ENCODE peak calls at places on chromosomes 6 and 20, in seven cellular contexts. P, N, O, J, T, V and D are unnamed samples. For H3K9me3 and H3K4me1, the result is how much of the 10 kb centered on the place peaks cover.

GRCh38 chr6:37630281-37630799 is 67.3 kb downstream of the MDGA1 start:
- DNase-seq in O (no peak), N (peak), J (no peak), P (no peak), V (no peak), T (peak), D (no peak)

GRCh38 chr20:15333170-15333569 is 995.8 kb upstream of the FLRT3 start:
- DNase-seq in J (no peak), N (no peak), P (no peak), O (no peak), V (no peak), T (no peak), D (no peak)

GRCh38 chr20:2234788-2235187 is 61.0 kb upstream of the TGM3 start:
- DNase-seq in V (no peak), O (no peak), T (no peak), P (no peak), J (no peak), N (no peak), D (no peak)

GRCh38 chr6:45423901-45424627 is 46.3 kb upstream of the SUPT3H start:
- DNase-seq in V (peak), O (peak), P (peak), T (peak), N (no peak), J (no peak), D (no peak)

GRCh38 chr6:14804444-14805210 is 441.2 kb upstream of the JARID2 start:
- DNase-seq in P (peak), V (peak), J (no peak), T (peak), N (no peak), O (peak), D (no peak)

GRCh38 chr6:22214314-22214713 is 82.5 kb downstream of the PRL start:
- DNase-seq in J (no peak), T (no peak), V (no peak), N (no peak), P (no peak), O (no peak), D (no peak)

GRCh38 chr20:50213531-50214106 is 23.0 kb downstream of the CEBPB start:
- DNase-seq in T (no peak), J (no peak), V (no peak), N (no peak), P (no peak), O (no peak), D (no peak)

GRCh38 chr6:113526553-113526952 is 330.6 kb upstream of the MARCKS start:
- DNase-seq in P (no peak), N (no peak), V (no peak), T (no peak), J (no peak), O (no peak), D (no peak)

GRCh38 chr6:142888461-142888860 is 56.5 kb downstream of the HIVEP2 start:
- DNase-seq in N (no peak), J (no peak), P (no peak), V (no peak), T (no peak), O (no peak), D (no peak)

GRCh38 chr6:102039450-102039849 is 645.9 kb downstream of the GRIK2 start:
- DNase-seq in O (no peak), N (no peak), J (no peak), P (no peak), V (no peak), T (no peak), D (no peak)

GRCh38 chr20:61422636-61423425 is 170.8 kb downstream of the CDH4 start:
- DNase-seq in P (no peak), J (no peak), N (no peak), O (no peak), V (no peak), T (no peak), D (peak)

GRCh38 chr6:168011291-168011690 is 13.8 kb downstream of the KIF25 start:
- DNase-seq in J (no peak), T (no peak), O (no peak), N (no peak), P (no peak), V (no peak), D (no peak)

GRCh38 chr20:14617123-14617522 is 279.7 kb upstream of the FLRT3 start:
- DNase-seq in T (no peak), V (no peak), N (no peak), J (no peak), O (no peak), P (no peak), D (no peak)

GRCh38 chr6:168862346-168862980 is 391.2 kb downstream of the THBS2 start:
- DNase-seq in J (no peak), O (no peak), T (no peak), V (no peak), N (no peak), P (no peak), D (no peak)

GRCh38 chr6:78947962-78948361 is 80.6 kb downstream of the IRAK1BP1 start:
- DNase-seq in O (no peak), T (no peak), J (no peak), V (no peak), N (peak), P (no peak), D (no peak)

GRCh38 chr6:167672738-167673137 is 154.0 kb upstream of the AFDN start:
- DNase-seq in P (no peak), O (no peak), J (no peak), V (no peak), T (no peak), N (no peak), D (no peak)

GRCh38 chr6:135066397-135066796 is 11.8 kb upstream of the HBS1L start:
- DNase-seq in T (no peak), V (no peak), N (no peak), O (no peak), J (no peak), P (no peak), D (no peak)

GRCh38 chr6:151141685-151142084 is 98.1 kb upstream of the AKAP12 start:
- DNase-seq in V (no peak), O (no peak), N (no peak), T (no peak), J (no peak), P (peak), D (no peak)

GRCh38 chr6:88232753-88233152 is 66.6 kb upstream of the CNR1 start:
- DNase-seq in T (no peak), O (no peak), N (no peak), V (no peak), J (no peak), P (no peak), D (no peak)

GRCh38 chr6:76770166-76770565 is 693.1 kb downstream of the HTR1B start:
- DNase-seq in J (no peak), N (no peak), P (no peak), O (no peak), T (no peak), V (no peak), D (no peak)

GRCh38 chr6:45314146-45314545 is 14.0 kb upstream of the RUNX2 start:
- DNase-seq in T (no peak), N (no peak), O (no peak), J (no peak), V (no peak), P (no peak), D (no peak)

GRCh38 chr6:11961923-11962322 is 50.2 kb upstream of the HIVEP1 start:
- DNase-seq in N (no peak), P (no peak), V (no peak), T (no peak), O (no peak), J (no peak), D (no peak)

GRCh38 chr20:61628901-61629300 is 376.8 kb downstream of the CDH4 start:
- DNase-seq in N (no peak), J (no peak), O (no peak), P (peak), V (no peak), T (no peak), D (no peak)

GRCh38 chr6:136646377-136646776 is 96.2 kb upstream of the MAP7 start:
- DNase-seq in J (no peak), P (peak), N (no peak), V (peak), T (no peak), O (no peak), D (no peak)

GRCh38 chr6:150567823-150568383 is 31.8 kb upstream of the PLEKHG1 start:
- DNase-seq in N (no peak), V (peak), J (no peak), T (no peak), P (no peak), O (no peak), D (no peak)

GRCh38 chr20:59335401-59335800 is 35.0 kb downstream of the EDN3 start:
- DNase-seq in O (no peak), T (no peak), N (no peak), V (no peak), P (no peak), J (no peak), D (no peak)

GRCh38 chr6:2714359-2714895 is 36.3 kb downstream of the MYLK4 start:
- DNase-seq in O (no peak), V (no peak), J (no peak), N (no peak), P (no peak), T (no peak), D (no peak)

GRCh38 chr6:168046696-168047095 is 32.3 kb downstream of the FRMD1 start:
- DNase-seq in V (no peak), N (no peak), O (no peak), P (no peak), T (no peak), J (no peak), D (no peak)

GRCh38 chr6:87702589-87702945 is 534 bp upstream of the AKIRIN2 start:
- DNase-seq in O (no peak), P (no peak), J (no peak), N (peak), T (no peak), V (peak), D (no peak)

GRCh38 chr20:47440857-47441773 is 60.6 kb upstream of the NCOA3 start:
- DNase-seq in T (no peak), P (no peak), N (peak), J (no peak), V (peak), O (no peak), D (peak)

DNA sequence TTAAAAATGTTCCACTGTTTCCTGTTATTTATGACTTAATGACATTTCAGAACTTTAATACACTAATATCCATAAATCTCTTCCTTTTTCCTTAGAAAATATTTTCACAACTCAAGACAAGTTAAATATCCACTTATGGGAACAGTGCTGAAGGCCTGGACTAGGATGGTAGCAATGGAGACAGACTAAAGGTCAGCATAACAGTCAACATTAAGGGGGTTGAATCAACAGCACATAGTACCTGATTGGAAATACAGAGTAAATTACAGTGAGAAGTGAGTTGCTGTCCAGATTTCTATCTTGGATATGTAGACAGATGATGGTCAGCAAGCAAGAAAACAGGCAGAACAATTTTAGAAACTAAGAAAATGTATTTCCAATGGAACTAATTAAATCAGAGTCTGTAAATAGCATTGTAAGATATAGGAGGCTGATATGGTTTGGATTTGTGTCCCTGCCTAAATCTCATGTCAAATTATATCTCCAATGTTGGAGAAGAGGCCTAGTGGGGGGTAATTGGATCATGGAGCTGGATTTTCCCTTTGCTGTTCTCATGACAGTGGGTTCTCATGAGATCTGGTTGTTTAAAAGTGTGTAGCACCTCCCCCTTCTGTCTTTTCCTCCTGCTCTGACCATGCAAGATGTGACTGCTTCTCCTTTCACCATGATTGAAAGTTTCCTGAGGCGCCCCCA is 682.7 kb downstream of the MAFB start:
- DNase-seq in O (no peak), N (no peak), P (no peak), T (no peak), V (no peak), J (no peak), D (no peak)
- H3K9me3 ChIP-seq in O (under half), N (under half), P (under half), T (under half), V (under half), J (under half), D (under half)

GRCh38 chr20:608970-609369 is 1.1 kb downstream of the TCF15 start:
- DNase-seq in P (no peak), T (no peak), O (no peak), N (no peak), V (no peak), J (no peak), D (no peak)

GRCh38 chr20:609371-609964 is 641 bp downstream of the TCF15 start:
- DNase-seq in T (peak), N (no peak), P (no peak), V (no peak), O (no peak), J (no peak), D (no peak)

GRCh38 chr20:610130-611046 is at the start of gene TCF15:
- DNase-seq in T (peak), N (no peak), J (no peak), O (peak), V (peak), P (peak), D (no peak)

GRCh38 chr20:611047-611842 is 1.1 kb upstream of the TCF15 start:
- DNase-seq in T (no peak), J (no peak), P (no peak), V (no peak), N (no peak), O (no peak), D (no peak)

DNA sequence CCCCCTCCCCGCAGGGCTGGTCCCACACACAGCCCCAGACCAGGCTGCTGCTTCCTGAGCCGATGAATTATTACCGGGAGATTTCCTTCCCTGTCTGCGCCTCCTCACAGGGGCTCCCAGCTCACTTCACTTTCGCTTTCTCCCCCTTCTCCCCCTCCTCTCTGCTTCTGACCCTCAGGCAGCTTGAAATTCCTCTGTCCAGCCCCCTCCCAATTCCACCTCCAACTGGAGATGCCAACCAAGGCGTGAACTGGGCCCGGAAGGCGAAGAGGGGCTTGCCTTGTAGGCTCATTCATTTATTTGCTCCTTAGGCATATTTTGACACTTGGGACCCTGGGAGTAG is 1.7 kb upstream of the TCF15 start:
- DNase-seq in J (no peak), V (no peak), T (no peak), N (no peak), O (no peak), P (no peak), D (no peak)
- H3K4me1 ChIP-seq in J (under half), V (under half), T (under half), N (under half), O (under half), P (under half), D (under half)

DNA sequence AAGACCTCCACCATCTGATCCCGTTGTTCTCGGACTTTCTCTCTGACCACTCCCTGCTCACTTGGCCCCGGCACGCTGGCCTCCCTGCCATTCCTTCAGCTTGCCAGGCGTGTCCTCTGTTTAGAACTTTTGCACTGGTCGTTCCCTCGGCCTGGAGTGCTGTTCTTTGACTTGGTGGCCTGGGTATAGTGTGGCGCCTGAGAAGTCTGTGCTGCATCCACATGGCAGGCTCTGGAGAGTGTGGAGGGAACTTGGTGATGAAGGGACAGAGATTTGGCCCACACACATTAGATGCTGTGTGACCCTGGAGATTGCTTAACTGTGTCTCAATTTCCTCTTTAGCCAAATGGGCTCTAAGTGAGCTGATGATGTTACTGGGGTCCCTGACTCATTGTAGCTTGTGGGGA is 13.0 kb upstream of the TGM2 start:
- DNase-seq in J (no peak), O (no peak), N (no peak), T (no peak), P (no peak), V (no peak), D (no peak)
- H3K9me3 ChIP-seq in J (under half), O (under half), N (under half), T (under half), P (under half), V (under half), D (under half)

DNA sequence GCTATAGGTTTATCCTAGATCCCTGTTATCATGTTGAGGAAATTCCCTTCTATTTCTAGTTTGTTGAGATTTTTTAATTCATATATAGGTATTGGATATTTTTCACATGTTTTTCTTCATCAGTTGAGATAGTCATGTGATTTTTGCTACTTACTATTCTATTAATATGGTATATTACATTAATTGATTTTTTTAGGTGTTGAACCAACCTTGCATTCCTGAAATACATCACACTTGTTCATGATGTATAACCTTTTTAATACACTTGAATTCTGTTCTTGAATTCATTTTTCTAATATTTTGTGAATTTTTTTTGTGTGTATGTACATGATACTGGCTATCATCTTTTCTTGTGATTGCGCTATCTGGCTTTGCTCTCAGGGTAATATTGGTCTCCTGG is 25.5 kb upstream of the CAP2 start:
- DNase-seq in T (no peak), V (no peak), O (no peak), P (no peak), J (no peak), N (no peak), D (no peak)
- H3K4me1 ChIP-seq in T (under half), V (under half), O (under half), P (under half), J (under half), N (under half), D (under half)

DNA sequence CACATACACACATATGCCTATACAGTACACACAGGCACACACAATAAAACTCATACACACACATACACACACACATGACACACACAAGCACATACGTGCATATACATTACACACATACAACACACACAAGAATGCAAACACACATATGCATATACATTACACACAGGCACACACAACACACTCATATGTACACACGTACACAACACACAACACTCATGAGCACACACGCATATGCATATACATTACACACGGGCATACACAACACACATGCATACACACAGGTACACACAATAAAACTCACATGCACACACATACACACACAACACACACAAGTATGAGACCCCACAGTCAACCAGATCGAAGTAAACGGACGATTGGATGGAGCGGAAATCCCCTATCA is 238.2 kb downstream of the ERMARD start:
- DNase-seq in N (no peak), V (no peak), P (no peak), T (no peak), J (no peak), O (no peak), D (no peak)
- H3K9me3 ChIP-seq in N (under half), V (under half), P (under half), T (under half), J (under half), O (under half), D (under half)

DNA sequence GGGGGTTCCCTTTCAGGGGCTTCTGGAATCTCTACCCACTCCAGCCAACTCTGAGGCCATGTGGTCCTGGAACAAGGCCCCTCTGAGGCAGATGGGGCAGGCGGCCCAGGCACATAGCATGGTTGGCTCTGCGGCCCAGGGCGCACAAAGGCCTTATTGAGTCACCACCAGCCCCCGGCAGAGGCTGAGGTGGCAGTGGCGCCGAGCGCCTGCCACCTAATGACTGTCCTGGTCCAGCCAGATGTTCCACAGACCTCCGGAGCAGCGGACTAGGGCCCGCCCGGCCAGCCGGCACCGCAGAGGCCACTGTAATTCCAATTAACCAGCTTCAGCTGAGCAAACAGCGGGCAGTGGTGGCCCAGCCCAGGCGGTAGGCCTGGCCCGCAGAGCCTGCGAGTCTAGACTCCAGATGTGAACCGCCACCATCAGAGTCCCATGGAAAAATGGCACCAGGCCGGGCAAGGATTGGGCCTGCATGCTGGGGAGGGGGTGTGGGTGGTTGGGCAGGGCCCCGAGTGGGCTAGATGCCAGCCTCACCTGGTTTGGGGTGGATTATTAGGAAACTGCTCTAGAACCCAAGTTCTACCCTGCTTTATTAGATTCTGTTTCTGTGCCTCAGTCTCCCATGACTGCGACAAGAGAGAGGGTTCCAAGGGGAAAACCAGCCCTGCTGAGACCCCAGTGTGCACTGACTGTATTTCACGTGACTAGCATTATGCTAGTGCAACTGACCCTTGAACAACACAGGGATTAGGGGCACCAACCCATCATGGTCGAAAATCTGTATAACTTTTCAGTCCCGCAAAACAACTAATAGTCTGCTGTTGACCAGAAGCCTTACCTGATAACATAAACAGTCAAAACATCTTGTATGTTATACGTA is 34.1 kb upstream of the ID1 start:
- DNase-seq in V (no peak), N (no peak), P (no peak), O (peak), J (no peak), T (no peak), D (no peak)
- H3K4me1 ChIP-seq in V (under half), N (half or more), P (under half), O (under half), J (under half), T (under half), D (under half)

GRCh38 chr6:159513074-159513473 is 180.0 kb downstream of the SOD2 start:
- DNase-seq in V (no peak), N (no peak), J (no peak), O (no peak), T (no peak), P (no peak), D (no peak)
- H3K9me3 ChIP-seq in V (under half), N (under half), J (under half), O (under half), T (under half), P (under half), D (under half)